ENCODE peak calls at places on chromosomes 12 and 14, in five cellular contexts. O is ascending aorta, H is heart left ventricle, R is caudate nucleus, W is IMR-90. Q is an unnamed sample.

GRCh38 chr12:19003987-19004619 is 125.4 kb upstream of the PLEKHA5 start:
- DNase-seq in R (no peak), O (no peak), H (no peak), W (no peak), Q (no peak)

GRCh38 chr14:102225936-102226335 is 79.0 kb downstream of the MOK start:
- DNase-seq in R (no peak), H (no peak), W (no peak), O (no peak), Q (no peak)

GRCh38 chr12:56645201-56645716 is 525 bp downstream of the ATP5F1B start:
- DNase-seq in O (no peak), W (no peak), H (no peak), R (no peak), Q (no peak)

GRCh38 chr12:96020314-96021003 is 14.9 kb downstream of the LTA4H start:
- DNase-seq in W (no peak), H (no peak), R (no peak), O (no peak), Q (no peak)

GRCh38 chr14:85620937-85621336 is 91.0 kb downstream of the FLRT2 start:
- DNase-seq in R (no peak), O (no peak), H (no peak), W (no peak), Q (no peak)

GRCh38 chr12:49868952-49869815 is 26.3 kb upstream of the BCDIN3D start:
- DNase-seq in H (peak), R (peak), W (peak), O (peak), Q (peak)

GRCh38 chr12:9910716-9911421 is 21.3 kb downstream of the CLEC2A start:
- DNase-seq in H (no peak), O (no peak), W (no peak), R (no peak), Q (no peak)

GRCh38 chr12:77940011-77940423 is 109.3 kb downstream of the NAV3 start:
- DNase-seq in R (no peak), H (no peak), O (no peak), W (peak), Q (no peak)

GRCh38 chr14:77301103-77301502 is 19.6 kb downstream of the POMT2 start:
- DNase-seq in R (peak), W (peak), O (no peak), H (no peak), Q (peak)

GRCh38 chr12:123141615-123142517 is 9.0 kb downstream of the PITPNM2 start:
- DNase-seq in H (no peak), W (peak), R (no peak), O (no peak), Q (peak)

GRCh38 chr14:96100171-96101064 is 61.3 kb downstream of the C14orf132 start:
- DNase-seq in W (peak), O (no peak), H (no peak), R (peak), Q (peak)

GRCh38 chr12:124109760-124110159 is 136.7 kb downstream of the ZNF664 start:
- DNase-seq in W (peak), H (no peak), O (no peak), R (no peak), Q (no peak)

GRCh38 chr14:33679025-33679424 is 271.8 kb downstream of the EGLN3 start:
- DNase-seq in R (no peak), O (no peak), W (no peak), H (no peak), Q (no peak)

GRCh38 chr12:25194211-25194610 is 749 bp downstream of the DNAI7 start:
- DNase-seq in O (no peak), R (no peak), H (no peak), W (no peak), Q (no peak)

GRCh38 chr14:45249847-45250575 is 3.0 kb downstream of the MIS18BP1 start:
- DNase-seq in H (no peak), W (peak), R (no peak), O (no peak), Q (no peak)

GRCh38 chr14:101598571-101599233 is 37.4 kb downstream of the DIO3 start:
- DNase-seq in R (no peak), H (no peak), W (no peak), O (no peak), Q (no peak)

GRCh38 chr12:9378430-9378835 is 170.2 kb upstream of the PZP start:
- DNase-seq in H (no peak), R (no peak), W (no peak), O (no peak), Q (no peak)

GRCh38 chr12:56208014-56208413 is 13.7 kb downstream of the RNF41 start:
- DNase-seq in W (no peak), H (no peak), O (no peak), R (no peak), Q (no peak)

GRCh38 chr14:76024211-76024907 is 38.8 kb downstream of the IFT43 start:
- DNase-seq in H (no peak), R (no peak), O (no peak), W (no peak), Q (no peak)

GRCh38 chr12:92244036-92244435 is 98.4 kb upstream of the BTG1 start:
- DNase-seq in H (no peak), R (no peak), O (no peak), W (peak), Q (no peak)

GRCh38 chr12:54472494-54473262 is 724 bp downstream of the GTSF1 start:
- DNase-seq in H (no peak), R (no peak), O (no peak), W (no peak), Q (no peak)
- H3K27ac ChIP-seq in H (no peak), R (no peak), O (no peak), W (no peak), Q (no peak)

DNA sequence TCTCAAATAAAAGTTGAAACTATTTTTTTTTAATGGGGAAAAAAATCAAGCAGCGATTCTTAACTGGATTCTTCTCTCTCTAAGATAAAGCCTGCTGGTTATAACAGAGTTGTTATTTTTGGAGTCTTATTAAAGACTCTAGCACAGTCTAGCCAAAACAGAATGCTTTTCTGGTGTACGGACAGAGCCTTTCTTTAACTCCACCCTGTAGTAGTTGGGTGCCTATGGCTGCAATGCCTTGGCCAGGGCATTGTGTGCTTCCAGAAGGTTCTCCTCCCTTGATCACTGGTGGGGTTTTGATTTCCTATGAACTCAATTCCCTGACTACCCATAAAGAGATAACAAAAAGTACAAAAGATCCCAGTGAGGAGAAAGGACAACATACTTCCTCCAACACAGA is 35.7 kb upstream of the TC2N start:
- DNase-seq in O (no peak), W (no peak), H (no peak), R (no peak), Q (no peak)
- H3K27ac ChIP-seq in O (peak), W (no peak), H (peak), R (no peak), Q (peak)

GRCh38 chr14:34707722-34708121 is 6.7 kb downstream of the CFL2 start:
- DNase-seq in R (no peak), O (no peak), H (no peak), W (no peak), Q (no peak)
- H3K27ac ChIP-seq in R (peak), O (peak), H (no peak), W (no peak), Q (no peak)

GRCh38 chr14:94173885-94174621 is at the start of gene PPP4R4:
- DNase-seq in R (peak), W (peak), H (peak), O (peak), Q (no peak)
- H3K27ac ChIP-seq in R (peak), W (no peak), H (no peak), O (peak), Q (peak)

DNA sequence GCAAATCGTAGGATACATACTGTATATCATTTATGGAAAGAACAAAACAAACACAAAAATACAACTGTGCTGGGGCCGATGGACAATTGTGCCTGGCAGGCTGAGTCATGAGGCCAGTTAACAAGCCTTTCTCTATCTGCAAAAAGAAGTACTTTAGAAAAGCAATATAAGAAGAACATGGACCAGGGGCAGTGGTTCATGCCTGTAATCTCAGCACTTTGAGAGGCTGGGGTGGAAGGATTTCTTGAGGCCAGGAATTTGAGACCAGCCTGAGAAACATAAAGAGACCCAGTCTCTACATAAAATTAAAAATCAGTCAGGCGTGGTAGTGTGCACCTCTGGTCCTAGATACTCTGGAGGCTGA is 13.8 kb upstream of the CD27 start:
- DNase-seq in O (no peak), R (no peak), H (no peak), W (peak), Q (no peak)
- H3K27ac ChIP-seq in O (peak), R (peak), H (peak), W (peak), Q (peak)

Q was measured in right atrium auricular region.